ENCODE peak calls at places on chromosomes 11 and 22, in four cellular contexts. R, W, Z and E are unnamed samples.

GRCh38 chr11:102111011-102111786 is 952 bp downstream of the YAP1 start:
- DNase-seq in W (peak), Z (peak), R (peak), E (peak)

GRCh38 chr11:67647471-67647870 is 3.1 kb downstream of the ACY3 start:
- DNase-seq in R (no peak), Z (no peak), W (no peak), E (peak)

GRCh38 chr11:36027731-36028130 is 83.9 kb downstream of the LDLRAD3 start:
- DNase-seq in W (no peak), Z (no peak), R (no peak), E (no peak)

GRCh38 chr11:43968719-43969118 is 26.3 kb downstream of the C11orf96 start:
- DNase-seq in R (no peak), Z (no peak), W (no peak), E (no peak)

GRCh38 chr11:10480760-10481159 is 25.7 kb downstream of the AMPD3 start:
- DNase-seq in Z (no peak), W (no peak), R (no peak), E (no peak)

GRCh38 chr22:38429460-38430128 is 25.4 kb downstream of the KCNJ4 start:
- DNase-seq in R (no peak), W (no peak), Z (no peak), E (peak)

GRCh38 chr11:613369-613968 is 2.3 kb downstream of the IRF7 start:
- DNase-seq in R (peak), W (no peak), Z (peak), E (peak)

GRCh38 chr11:85759915-85760314 is 51.0 kb downstream of the SYTL2 start:
- DNase-seq in Z (no peak), R (no peak), W (no peak), E (no peak)

GRCh38 chr22:46890819-46891218 is 128.4 kb downstream of the TBC1D22A start:
- DNase-seq in R (no peak), W (no peak), Z (no peak), E (no peak)

GRCh38 chr11:64207247-64208085 is 945 bp downstream of the FERMT3 start:
- DNase-seq in Z (peak), R (peak), W (no peak), E (peak)

GRCh38 chr11:1772270-1773130 is 8.8 kb upstream of the CTSD start:
- DNase-seq in R (peak), Z (peak), W (no peak), E (peak)

GRCh38 chr22:26592368-26593015 is 2.6 kb upstream of the TPST2 start:
- DNase-seq in R (peak), Z (no peak), W (no peak), E (no peak)

GRCh38 chr11:68214173-68215086 is 1.3 kb upstream of the KMT5B start:
- DNase-seq in W (peak), Z (peak), R (peak), E (peak)

GRCh38 chr11:125569913-125570621 is 790 bp downstream of the EI24 start:
- DNase-seq in Z (no peak), W (no peak), R (peak), E (no peak)

GRCh38 chr11:131465056-131465455 is 94.6 kb downstream of the NTM start:
- DNase-seq in R (no peak), W (no peak), Z (no peak), E (no peak)

GRCh38 chr22:45009881-45010531 is at the start of gene PHF21B:
- DNase-seq in Z (no peak), W (peak), R (peak), E (peak)

GRCh38 chr11:71447791-71448256 is 369 bp downstream of the DHCR7 start:
- DNase-seq in Z (no peak), R (peak), W (peak), E (peak)

GRCh38 chr11:72583177-72583553 is 91.1 kb downstream of the PDE2A start:
- DNase-seq in Z (peak), W (no peak), R (no peak), E (peak)

GRCh38 chr22:49600891-49601431 is 226.7 kb downstream of the BRD1 start:
- DNase-seq in Z (no peak), W (no peak), R (no peak), E (no peak)

GRCh38 chr11:118806400-118806799 is 15.4 kb upstream of the DDX6 start:
- DNase-seq in W (no peak), R (no peak), Z (no peak), E (no peak)

GRCh38 chr11:74941492-74941891 is 7.4 kb downstream of the XRRA1 start:
- DNase-seq in R (no peak), W (no peak), Z (no peak), E (no peak)

GRCh38 chr11:45209904-45210699 is 63.7 kb downstream of the PRDM11 start:
- DNase-seq in W (peak), Z (peak), R (peak), E (peak)

GRCh38 chr22:46914916-46915894 is 152.8 kb downstream of the TBC1D22A start:
- DNase-seq in W (no peak), Z (no peak), R (no peak), E (no peak)

GRCh38 chr11:17528181-17528691 is 16.0 kb downstream of the USH1C start:
- DNase-seq in Z (no peak), R (peak), W (peak), E (no peak)

GRCh38 chr11:2693271-2693833 is 6.4 kb downstream of the KCNQ1OT1 start:
- DNase-seq in Z (peak), R (no peak), W (no peak), E (no peak)

GRCh38 chr11:111422494-111423249 is 43.6 kb upstream of the POU2AF1 start:
- DNase-seq in Z (peak), R (peak), W (peak), E (no peak)

GRCh38 chr11:130155106-130155505 is 4.5 kb upstream of the ST14 start:
- DNase-seq in W (no peak), R (no peak), Z (no peak), E (no peak)

GRCh38 chr11:6667733-6668374 is 12.2 kb upstream of the DCHS1 start:
- DNase-seq in Z (no peak), W (no peak), R (no peak), E (no peak)

GRCh38 chr22:27149886-27150529 is 492.6 kb downstream of the MIAT start:
- DNase-seq in Z (no peak), W (no peak), R (no peak), E (no peak)

GRCh38 chr11:134270250-134270714 is 5.9 kb upstream of the GLB1L3 start:
- DNase-seq in R (no peak), W (no peak), Z (no peak), E (no peak)

GRCh38 chr11:44978279-44978960 is 27.7 kb upstream of the TP53I11 start:
- DNase-seq in W (no peak), R (no peak), Z (no peak), E (no peak)

GRCh38 chr11:45078236-45079074 is 68.0 kb upstream of the PRDM11 start:
- DNase-seq in W (no peak), Z (no peak), R (no peak), E (no peak)

GRCh38 chr11:120929664-120930154 is 94.2 kb upstream of the TBCEL start:
- DNase-seq in Z (no peak), W (peak), R (peak), E (no peak)

GRCh38 chr22:44329179-44329796 is 16.5 kb upstream of the SHISAL1 start:
- DNase-seq in W (no peak), Z (no peak), R (peak), E (no peak)

GRCh38 chr11:2562181-2562581 is 117.4 kb downstream of the KCNQ1 start:
- DNase-seq in W (no peak), R (no peak), Z (peak), E (peak)

GRCh38 chr11:45079943-45080719 is 66.3 kb upstream of the PRDM11 start:
- DNase-seq in R (no peak), W (no peak), Z (peak), E (peak)